ENCODE peak calls at places on chromosomes 13 and 19, in seven cellular contexts. N is glutamatergic neuron; H is colonic mucosa; Y is lower leg skin; E is CD4-positive, alpha-beta T cell; Z is thoracic aorta; C is mammary epithelial cell. I is an unnamed sample.

GRCh38 chr13:50626031-50626643 is 217.4 kb downstream of the DLEU7 start:
- DNase-seq in N (no peak), H (no peak), Y (no peak), E (no peak), Z (no peak), C (peak), I (peak)

GRCh38 chr19:38049105-38049649 is 142.2 kb downstream of the SIPA1L3 start:
- DNase-seq in N (no peak), H (no peak), Y (no peak), E (peak), Z (no peak), C (no peak), I (peak)

GRCh38 chr19:1063030-1063908 is 3.7 kb upstream of the ARHGAP45 start:
- DNase-seq in N (no peak), H (peak), Y (no peak), E (no peak), Z (no peak), C (no peak), I (peak)

GRCh38 chr19:13091400-13092161 is 11.1 kb downstream of the LYL1 start:
- DNase-seq in N (peak), H (no peak), Y (no peak), E (no peak), Z (peak), C (no peak), I (no peak)

GRCh38 chr13:22740264-22740663 is 440.5 kb upstream of the SGCG start:
- DNase-seq in N (no peak), H (no peak), Y (no peak), E (no peak), Z (no peak), C (no peak), I (no peak)

GRCh38 chr13:40102854-40103253 is 447.4 kb downstream of the COG6 start:
- DNase-seq in N (no peak), H (no peak), Y (no peak), E (peak), Z (no peak), C (peak), I (peak)

GRCh38 chr13:100394005-100394695 is 194.4 kb downstream of the GGACT start:
- DNase-seq in N (no peak), H (no peak), Y (no peak), E (no peak), Z (no peak), C (no peak), I (peak)

GRCh38 chr19:36245210-36246005 is 30.5 kb downstream of the ZNF146 start:
- DNase-seq in N (peak), H (no peak), Y (no peak), E (no peak), Z (no peak), C (no peak), I (no peak)

GRCh38 chr13:110265682-110266430 is 41.1 kb downstream of the COL4A1 start:
- DNase-seq in N (no peak), H (no peak), Y (no peak), E (no peak), Z (peak), C (no peak), I (no peak)

GRCh38 chr13:43484432-43485225 is 302.1 kb downstream of the ENOX1 start:
- DNase-seq in N (no peak), H (no peak), Y (peak), E (no peak), Z (no peak), C (peak), I (no peak)

GRCh38 chr19:30212574-30212973 is 159.6 kb upstream of the ZNF536 start:
- DNase-seq in N (no peak), H (no peak), Y (no peak), E (no peak), Z (no peak), C (no peak), I (no peak)

GRCh38 chr13:100149389-100149788 is 60.5 kb downstream of the PCCA start:
- DNase-seq in N (no peak), H (no peak), Y (no peak), E (no peak), Z (no peak), C (no peak), I (no peak)

GRCh38 chr19:42280761-42281174 is 11.7 kb downstream of the CIC start:
- DNase-seq in N (no peak), H (peak), Y (peak), E (no peak), Z (no peak), C (no peak), I (peak)

GRCh38 chr13:50969691-50970090 is 60.1 kb downstream of the RNASEH2B start:
- DNase-seq in N (peak), H (no peak), Y (no peak), E (no peak), Z (no peak), C (peak), I (peak)

GRCh38 chr19:45779231-45780145 is 2.8 kb downstream of the DMPK start:
- DNase-seq in N (peak), H (peak), Y (peak), E (peak), Z (peak), C (peak), I (peak)

GRCh38 chr19:11160119-11160768 is 4.7 kb upstream of the SPC24 start:
- DNase-seq in N (no peak), H (no peak), Y (no peak), E (no peak), Z (no peak), C (no peak), I (no peak)

GRCh38 chr19:47005873-47006272 is 13.8 kb upstream of the NPAS1 start:
- DNase-seq in N (no peak), H (no peak), Y (no peak), E (no peak), Z (no peak), C (no peak), I (peak)

GRCh38 chr13:90732049-90732448 is 615.4 kb upstream of the MIR17HG start:
- DNase-seq in N (no peak), H (no peak), Y (no peak), E (no peak), Z (no peak), C (peak), I (peak)

GRCh38 chr19:47226426-47227346 is 4.3 kb downstream of the BBC3 start:
- DNase-seq in N (peak), H (peak), Y (peak), E (no peak), Z (peak), C (peak), I (peak)

GRCh38 chr13:51269039-51269438 is 46.8 kb downstream of the FAM124A start:
- DNase-seq in N (no peak), H (no peak), Y (no peak), E (no peak), Z (no peak), C (no peak), I (no peak)

GRCh38 chr19:472005-472858 is 11.4 kb upstream of the SHC2 start:
- DNase-seq in N (no peak), H (no peak), Y (no peak), E (no peak), Z (no peak), C (no peak), I (no peak)

GRCh38 chr13:111247552-111247951 is 72.9 kb upstream of the TEX29 start:
- DNase-seq in N (no peak), H (peak), Y (no peak), E (no peak), Z (no peak), C (no peak), I (no peak)

GRCh38 chr13:113656015-113656588 is 1.9 kb downstream of the ATP4B start:
- DNase-seq in N (peak), H (no peak), Y (no peak), E (no peak), Z (no peak), C (no peak), I (no peak)

GRCh38 chr13:26328326-26328725 is 74.4 kb downstream of the CDK8 start:
- DNase-seq in N (no peak), H (no peak), Y (no peak), E (no peak), Z (no peak), C (no peak), I (no peak)

GRCh38 chr19:49129238-49129583 is 9.9 kb downstream of the PPFIA3 start:
- DNase-seq in N (no peak), H (peak), Y (no peak), E (no peak), Z (no peak), C (no peak), I (no peak)

GRCh38 chr13:44403720-44404063 is 30.1 kb downstream of the SERP2 start:
- DNase-seq in N (no peak), H (no peak), Y (no peak), E (no peak), Z (no peak), C (no peak), I (peak)

GRCh38 chr19:16940626-16941025 is 51.8 kb downstream of the F2RL3 start:
- DNase-seq in N (no peak), H (no peak), Y (no peak), E (no peak), Z (no peak), C (no peak), I (no peak)

GRCh38 chr13:41459754-41460111 is 2.4 kb downstream of the RGCC start:
- DNase-seq in N (no peak), H (no peak), Y (no peak), E (no peak), Z (no peak), C (no peak), I (no peak)

GRCh38 chr13:91347996-91348905 is 764 bp downstream of the MIR17HG start:
- DNase-seq in N (peak), H (peak), Y (peak), E (peak), Z (no peak), C (peak), I (peak)

GRCh38 chr19:48543121-48543710 is 8.8 kb upstream of the SULT2B1 start:
- DNase-seq in N (no peak), H (peak), Y (peak), E (no peak), Z (no peak), C (peak), I (peak)

GRCh38 chr13:112821340-112822055 is 131.7 kb downstream of the ATP11A start:
- DNase-seq in N (no peak), H (no peak), Y (no peak), E (no peak), Z (no peak), C (no peak), I (no peak)

GRCh38 chr13:95239293-95239692 is 62.0 kb downstream of the ABCC4 start:
- DNase-seq in N (no peak), H (no peak), Y (no peak), E (no peak), Z (no peak), C (no peak), I (no peak)

GRCh38 chr19:18440421-18440877 is 2.5 kb upstream of the ISYNA1 start:
- DNase-seq in N (peak), H (no peak), Y (no peak), E (no peak), Z (no peak), C (no peak), I (peak)

GRCh38 chr13:107900775-107901174 is 314.6 kb downstream of the LIG4 start:
- DNase-seq in N (no peak), H (no peak), Y (no peak), E (no peak), Z (no peak), C (no peak), I (peak)

GRCh38 chr19:39428309-39429112 is 7.2 kb downstream of the RPS16 start:
- DNase-seq in N (peak), H (peak), Y (no peak), E (no peak), Z (no peak), C (no peak), I (no peak)

GRCh38 chr13:46181799-46182490 is at the start of gene LCP1:
- DNase-seq in N (no peak), H (peak), Y (peak), E (peak), Z (no peak), C (peak), I (peak)

GRCh38 chr13:111902726-111903125 is 164.2 kb upstream of the SOX1 start:
- DNase-seq in N (no peak), H (no peak), Y (no peak), E (no peak), Z (no peak), C (no peak), I (no peak)

GRCh38 chr13:23322353-23323336 is 110.9 kb downstream of the SACS start:
- DNase-seq in N (no peak), H (no peak), Y (no peak), E (no peak), Z (no peak), C (no peak), I (no peak)

DNA sequence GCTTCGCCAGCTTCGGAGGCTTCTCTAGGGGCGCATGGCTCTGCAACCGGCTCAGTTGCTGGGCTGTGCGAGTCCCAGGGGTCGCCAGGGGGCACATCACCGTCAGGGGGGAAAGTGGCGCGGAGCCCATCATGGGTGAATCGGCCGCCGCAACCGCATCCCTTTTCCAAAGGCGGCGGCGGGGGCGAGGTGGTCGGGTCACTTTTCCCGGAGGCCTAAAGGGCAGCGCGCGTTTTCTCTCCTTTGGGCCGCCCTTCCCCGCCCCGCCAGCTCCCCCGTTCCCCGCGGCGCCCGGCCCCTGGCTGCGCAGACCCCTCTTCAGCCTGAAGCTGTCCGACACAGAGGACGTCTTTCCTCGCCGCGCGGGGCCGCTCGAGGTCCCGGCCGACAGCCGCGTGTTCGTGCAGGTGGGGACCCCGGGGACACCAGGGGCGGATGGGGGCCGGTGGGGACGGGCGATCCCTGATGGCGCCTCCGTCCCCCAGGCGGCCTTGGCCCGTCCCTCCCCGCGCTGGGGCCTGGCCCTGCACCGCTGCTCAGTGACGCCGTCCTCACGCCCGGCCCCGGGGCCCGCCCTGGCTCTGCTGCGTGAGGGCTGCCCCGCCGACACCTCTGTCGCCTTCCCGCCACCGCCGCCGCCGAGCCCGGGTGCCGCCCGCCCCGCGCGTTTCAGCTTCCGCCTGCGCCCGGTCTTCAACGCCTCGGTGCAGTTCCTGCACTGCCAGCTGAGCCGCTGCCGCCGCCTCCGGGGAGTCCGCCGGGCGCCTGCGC is 1.7 kb downstream of the TGFBR3L start:
- DNase-seq in N (peak), H (no peak), Y (no peak), E (no peak), Z (no peak), C (no peak), I (no peak)
- TF ChIP-seq CTCF in N (no peak), H (no peak), Y (no peak), E (no peak), Z (no peak), C (no peak), I (no peak)

GRCh38 chr19:2064788-2065524 is 13.9 kb upstream of the MKNK2 start:
- DNase-seq in N (peak), H (peak), Y (no peak), E (no peak), Z (no peak), C (no peak), I (no peak)
- TF ChIP-seq CTCF in N (no peak), H (no peak), Y (no peak), E (no peak), Z (no peak), C (no peak), I (no peak)

GRCh38 chr13:54033323-54033861 is 1004.8 kb downstream of the OLFM4 start:
- DNase-seq in N (no peak), H (no peak), Y (no peak), E (no peak), Z (no peak), C (no peak), I (no peak)
- TF ChIP-seq CTCF in N (no peak), H (no peak), Y (no peak), E (no peak), Z (no peak), C (no peak), I (no peak)

GRCh38 chr13:68927387-68928026 is 1180.1 kb upstream of the ATXN8OS start:
- DNase-seq in N (peak), H (no peak), Y (no peak), E (no peak), Z (no peak), C (no peak), I (peak)
- TF ChIP-seq CTCF in N (peak), H (no peak), Y (no peak), E (no peak), Z (no peak), C (peak), I (peak)

I was measured in MCF 10A.